ENCODE peak calls at places on chromosomes 2 and 18, in four cellular contexts. One of them, this sample, is unnamed.
A peak's percentile ranks its signal among the peaks of the same experiment; 100 is the strongest.

GRCh38 chr2:110724820-110725219 is 7.6 kb upstream of the ACOXL start:
- DNase-seq in stimulated activated CD8-positive, alpha-beta memory T cell treated with anti-CD3 and anti-CD28 coated beads, Interleukin-2, amount 100 ng/mL, for 1 hour: no peak
- DNase-seq in choroid plexus epithelial cell: no peak
- DNase-seq in stimulated activated CD4-positive, alpha-beta T cell treated with anti-CD3 and anti-CD28 coated beads, Interleukin-2, amount 100 ng/mL, for 48 hours: no peak
- DNase-seq in this sample: no peak

GRCh38 chr18:49817947-49818346 is 4.6 kb upstream of the ACAA2 start:
- DNase-seq in stimulated activated CD4-positive, alpha-beta T cell treated with anti-CD3 and anti-CD28 coated beads, Interleukin-2, amount 100 ng/mL, for 48 hours: no peak
- DNase-seq in stimulated activated CD8-positive, alpha-beta memory T cell treated with anti-CD3 and anti-CD28 coated beads, Interleukin-2, amount 100 ng/mL, for 1 hour: no peak
- DNase-seq in choroid plexus epithelial cell: no peak
- DNase-seq in this sample: no peak

GRCh38 chr2:164069542-164069941 is 333.7 kb upstream of the FIGN start:
- DNase-seq in choroid plexus epithelial cell: no peak
- DNase-seq in stimulated activated CD4-positive, alpha-beta T cell treated with anti-CD3 and anti-CD28 coated beads, Interleukin-2, amount 100 ng/mL, for 48 hours: no peak
- DNase-seq in stimulated activated CD8-positive, alpha-beta memory T cell treated with anti-CD3 and anti-CD28 coated beads, Interleukin-2, amount 100 ng/mL, for 1 hour: no peak
- DNase-seq in this sample: no peak

GRCh38 chr2:25165992-25166618 is 2.3 kb downstream of the POMC start:
- DNase-seq in stimulated activated CD8-positive, alpha-beta memory T cell treated with anti-CD3 and anti-CD28 coated beads, Interleukin-2, amount 100 ng/mL, for 1 hour: no peak
- DNase-seq in choroid plexus epithelial cell: no peak
- DNase-seq in stimulated activated CD4-positive, alpha-beta T cell treated with anti-CD3 and anti-CD28 coated beads, Interleukin-2, amount 100 ng/mL, for 48 hours: peak; percentile 34
- DNase-seq in this sample: peak; percentile 70

GRCh38 chr2:205883026-205883425 is 200.7 kb downstream of the NRP2 start:
- DNase-seq in stimulated activated CD4-positive, alpha-beta T cell treated with anti-CD3 and anti-CD28 coated beads, Interleukin-2, amount 100 ng/mL, for 48 hours: no peak
- DNase-seq in stimulated activated CD8-positive, alpha-beta memory T cell treated with anti-CD3 and anti-CD28 coated beads, Interleukin-2, amount 100 ng/mL, for 1 hour: no peak
- DNase-seq in choroid plexus epithelial cell: no peak
- DNase-seq in this sample: no peak

GRCh38 chr2:10473121-10473756 is 25.1 kb upstream of the ODC1 start:
- DNase-seq in stimulated activated CD4-positive, alpha-beta T cell treated with anti-CD3 and anti-CD28 coated beads, Interleukin-2, amount 100 ng/mL, for 48 hours: no peak
- DNase-seq in choroid plexus epithelial cell: no peak
- DNase-seq in stimulated activated CD8-positive, alpha-beta memory T cell treated with anti-CD3 and anti-CD28 coated beads, Interleukin-2, amount 100 ng/mL, for 1 hour: no peak
- DNase-seq in this sample: no peak

GRCh38 chr2:95001117-95001551 is 24.4 kb upstream of the MAL start:
- DNase-seq in stimulated activated CD8-positive, alpha-beta memory T cell treated with anti-CD3 and anti-CD28 coated beads, Interleukin-2, amount 100 ng/mL, for 1 hour: no peak
- DNase-seq in choroid plexus epithelial cell: no peak
- DNase-seq in stimulated activated CD4-positive, alpha-beta T cell treated with anti-CD3 and anti-CD28 coated beads, Interleukin-2, amount 100 ng/mL, for 48 hours: no peak
- DNase-seq in this sample: no peak

GRCh38 chr2:10339647-10340592 is 37.2 kb downstream of the HPCAL1 start:
- DNase-seq in choroid plexus epithelial cell: no peak
- DNase-seq in stimulated activated CD8-positive, alpha-beta memory T cell treated with anti-CD3 and anti-CD28 coated beads, Interleukin-2, amount 100 ng/mL, for 1 hour: no peak
- DNase-seq in stimulated activated CD4-positive, alpha-beta T cell treated with anti-CD3 and anti-CD28 coated beads, Interleukin-2, amount 100 ng/mL, for 48 hours: no peak
- DNase-seq in this sample: no peak

GRCh38 chr2:202870431-202871160 is 970 bp downstream of the ICA1L start:
- DNase-seq in choroid plexus epithelial cell: peak; percentile 67
- DNase-seq in stimulated activated CD8-positive, alpha-beta memory T cell treated with anti-CD3 and anti-CD28 coated beads, Interleukin-2, amount 100 ng/mL, for 1 hour: peak; percentile 23
- DNase-seq in stimulated activated CD4-positive, alpha-beta T cell treated with anti-CD3 and anti-CD28 coated beads, Interleukin-2, amount 100 ng/mL, for 48 hours: peak; percentile 47
- DNase-seq in this sample: peak; percentile 53

GRCh38 chr2:102186676-102187190 is at the start of gene IL1RL2:
- DNase-seq in stimulated activated CD4-positive, alpha-beta T cell treated with anti-CD3 and anti-CD28 coated beads, Interleukin-2, amount 100 ng/mL, for 48 hours: no peak
- DNase-seq in choroid plexus epithelial cell: no peak
- DNase-seq in stimulated activated CD8-positive, alpha-beta memory T cell treated with anti-CD3 and anti-CD28 coated beads, Interleukin-2, amount 100 ng/mL, for 1 hour: no peak
- DNase-seq in this sample: no peak

GRCh38 chr2:136356111-136357033 is 238.4 kb upstream of the CXCR4 start:
- DNase-seq in stimulated activated CD8-positive, alpha-beta memory T cell treated with anti-CD3 and anti-CD28 coated beads, Interleukin-2, amount 100 ng/mL, for 1 hour: no peak
- DNase-seq in stimulated activated CD4-positive, alpha-beta T cell treated with anti-CD3 and anti-CD28 coated beads, Interleukin-2, amount 100 ng/mL, for 48 hours: no peak
- DNase-seq in choroid plexus epithelial cell: no peak
- DNase-seq in this sample: no peak

GRCh38 chr18:58578835-58579560 is 49.9 kb downstream of the ALPK2 start:
- DNase-seq in stimulated activated CD4-positive, alpha-beta T cell treated with anti-CD3 and anti-CD28 coated beads, Interleukin-2, amount 100 ng/mL, for 48 hours: no peak
- DNase-seq in choroid plexus epithelial cell: peak; percentile 84
- DNase-seq in stimulated activated CD8-positive, alpha-beta memory T cell treated with anti-CD3 and anti-CD28 coated beads, Interleukin-2, amount 100 ng/mL, for 1 hour: no peak
- DNase-seq in this sample: no peak

GRCh38 chr2:29544031-29544430 is 377.4 kb downstream of the ALK start:
- DNase-seq in stimulated activated CD8-positive, alpha-beta memory T cell treated with anti-CD3 and anti-CD28 coated beads, Interleukin-2, amount 100 ng/mL, for 1 hour: no peak
- DNase-seq in stimulated activated CD4-positive, alpha-beta T cell treated with anti-CD3 and anti-CD28 coated beads, Interleukin-2, amount 100 ng/mL, for 48 hours: no peak
- DNase-seq in choroid plexus epithelial cell: no peak
- DNase-seq in this sample: no peak

GRCh38 chr2:9574314-9574713 is 18.7 kb upstream of the ADAM17 start:
- DNase-seq in choroid plexus epithelial cell: no peak
- DNase-seq in stimulated activated CD8-positive, alpha-beta memory T cell treated with anti-CD3 and anti-CD28 coated beads, Interleukin-2, amount 100 ng/mL, for 1 hour: no peak
- DNase-seq in stimulated activated CD4-positive, alpha-beta T cell treated with anti-CD3 and anti-CD28 coated beads, Interleukin-2, amount 100 ng/mL, for 48 hours: no peak
- DNase-seq in this sample: no peak

GRCh38 chr18:40357536-40357935 is 1597.5 kb upstream of the PIK3C3 start:
- DNase-seq in choroid plexus epithelial cell: peak; percentile 23
- DNase-seq in stimulated activated CD8-positive, alpha-beta memory T cell treated with anti-CD3 and anti-CD28 coated beads, Interleukin-2, amount 100 ng/mL, for 1 hour: no peak
- DNase-seq in stimulated activated CD4-positive, alpha-beta T cell treated with anti-CD3 and anti-CD28 coated beads, Interleukin-2, amount 100 ng/mL, for 48 hours: no peak
- DNase-seq in this sample: no peak

GRCh38 chr18:80126797-80127196 is 17.7 kb downstream of the ADNP2 start:
- DNase-seq in stimulated activated CD4-positive, alpha-beta T cell treated with anti-CD3 and anti-CD28 coated beads, Interleukin-2, amount 100 ng/mL, for 48 hours: no peak
- DNase-seq in choroid plexus epithelial cell: no peak
- DNase-seq in stimulated activated CD8-positive, alpha-beta memory T cell treated with anti-CD3 and anti-CD28 coated beads, Interleukin-2, amount 100 ng/mL, for 1 hour: no peak
- DNase-seq in this sample: no peak

GRCh38 chr2:6556755-6557154 is 309.0 kb downstream of the CMPK2 start:
- DNase-seq in stimulated activated CD8-positive, alpha-beta memory T cell treated with anti-CD3 and anti-CD28 coated beads, Interleukin-2, amount 100 ng/mL, for 1 hour: no peak
- DNase-seq in stimulated activated CD4-positive, alpha-beta T cell treated with anti-CD3 and anti-CD28 coated beads, Interleukin-2, amount 100 ng/mL, for 48 hours: no peak
- DNase-seq in choroid plexus epithelial cell: peak; percentile 76
- DNase-seq in this sample: no peak

GRCh38 chr2:130918421-130918820 is 81.7 kb downstream of the ARHGEF4 start:
- DNase-seq in stimulated activated CD8-positive, alpha-beta memory T cell treated with anti-CD3 and anti-CD28 coated beads, Interleukin-2, amount 100 ng/mL, for 1 hour: no peak
- DNase-seq in choroid plexus epithelial cell: no peak
- DNase-seq in stimulated activated CD4-positive, alpha-beta T cell treated with anti-CD3 and anti-CD28 coated beads, Interleukin-2, amount 100 ng/mL, for 48 hours: no peak
- DNase-seq in this sample: no peak

GRCh38 chr2:127455566-127456493 is 37.6 kb downstream of the PROC start:
- DNase-seq in stimulated activated CD4-positive, alpha-beta T cell treated with anti-CD3 and anti-CD28 coated beads, Interleukin-2, amount 100 ng/mL, for 48 hours: no peak
- DNase-seq in stimulated activated CD8-positive, alpha-beta memory T cell treated with anti-CD3 and anti-CD28 coated beads, Interleukin-2, amount 100 ng/mL, for 1 hour: no peak
- DNase-seq in choroid plexus epithelial cell: no peak
- DNase-seq in this sample: no peak

GRCh38 chr18:22467760-22468553 is 50.2 kb upstream of the CTAGE1 start:
- DNase-seq in stimulated activated CD8-positive, alpha-beta memory T cell treated with anti-CD3 and anti-CD28 coated beads, Interleukin-2, amount 100 ng/mL, for 1 hour: no peak
- DNase-seq in choroid plexus epithelial cell: peak; percentile 96
- DNase-seq in stimulated activated CD4-positive, alpha-beta T cell treated with anti-CD3 and anti-CD28 coated beads, Interleukin-2, amount 100 ng/mL, for 48 hours: no peak
- DNase-seq in this sample: no peak

GRCh38 chr2:62383843-62384242 is 122.2 kb downstream of the TMEM17 start:
- DNase-seq in stimulated activated CD4-positive, alpha-beta T cell treated with anti-CD3 and anti-CD28 coated beads, Interleukin-2, amount 100 ng/mL, for 48 hours: no peak
- DNase-seq in stimulated activated CD8-positive, alpha-beta memory T cell treated with anti-CD3 and anti-CD28 coated beads, Interleukin-2, amount 100 ng/mL, for 1 hour: no peak
- DNase-seq in choroid plexus epithelial cell: peak; percentile 13
- DNase-seq in this sample: no peak

GRCh38 chr2:240789051-240789453 is 31.0 kb downstream of the KIF1A start:
- DNase-seq in stimulated activated CD4-positive, alpha-beta T cell treated with anti-CD3 and anti-CD28 coated beads, Interleukin-2, amount 100 ng/mL, for 48 hours: no peak
- DNase-seq in choroid plexus epithelial cell: no peak
- DNase-seq in stimulated activated CD8-positive, alpha-beta memory T cell treated with anti-CD3 and anti-CD28 coated beads, Interleukin-2, amount 100 ng/mL, for 1 hour: no peak
- DNase-seq in this sample: no peak

GRCh38 chr2:230927711-230928341 is 2.8 kb upstream of the GPR55 start:
- DNase-seq in stimulated activated CD4-positive, alpha-beta T cell treated with anti-CD3 and anti-CD28 coated beads, Interleukin-2, amount 100 ng/mL, for 48 hours: no peak
- DNase-seq in stimulated activated CD8-positive, alpha-beta memory T cell treated with anti-CD3 and anti-CD28 coated beads, Interleukin-2, amount 100 ng/mL, for 1 hour: no peak
- DNase-seq in choroid plexus epithelial cell: no peak
- DNase-seq in this sample: no peak

GRCh38 chr2:241356871-241357260 is 781 bp downstream of the FARP2 start:
- DNase-seq in stimulated activated CD8-positive, alpha-beta memory T cell treated with anti-CD3 and anti-CD28 coated beads, Interleukin-2, amount 100 ng/mL, for 1 hour: no peak
- DNase-seq in choroid plexus epithelial cell: no peak
- DNase-seq in stimulated activated CD4-positive, alpha-beta T cell treated with anti-CD3 and anti-CD28 coated beads, Interleukin-2, amount 100 ng/mL, for 48 hours: no peak
- DNase-seq in this sample: no peak

GRCh38 chr2:202387608-202388342 is 11.6 kb downstream of the BMPR2 start:
- DNase-seq in stimulated activated CD8-positive, alpha-beta memory T cell treated with anti-CD3 and anti-CD28 coated beads, Interleukin-2, amount 100 ng/mL, for 1 hour: no peak
- DNase-seq in stimulated activated CD4-positive, alpha-beta T cell treated with anti-CD3 and anti-CD28 coated beads, Interleukin-2, amount 100 ng/mL, for 48 hours: no peak
- DNase-seq in choroid plexus epithelial cell: peak; percentile 26
- DNase-seq in this sample: no peak

GRCh38 chr18:71189581-71189980 is 900.7 kb downstream of the SOCS6 start:
- DNase-seq in stimulated activated CD8-positive, alpha-beta memory T cell treated with anti-CD3 and anti-CD28 coated beads, Interleukin-2, amount 100 ng/mL, for 1 hour: no peak
- DNase-seq in stimulated activated CD4-positive, alpha-beta T cell treated with anti-CD3 and anti-CD28 coated beads, Interleukin-2, amount 100 ng/mL, for 48 hours: no peak
- DNase-seq in choroid plexus epithelial cell: no peak
- DNase-seq in this sample: no peak

GRCh38 chr2:237629188-237629534 is 1.8 kb downstream of the LRRFIP1 start:
- DNase-seq in stimulated activated CD8-positive, alpha-beta memory T cell treated with anti-CD3 and anti-CD28 coated beads, Interleukin-2, amount 100 ng/mL, for 1 hour: no peak
- DNase-seq in stimulated activated CD4-positive, alpha-beta T cell treated with anti-CD3 and anti-CD28 coated beads, Interleukin-2, amount 100 ng/mL, for 48 hours: no peak
- DNase-seq in choroid plexus epithelial cell: peak; percentile 42
- DNase-seq in this sample: no peak

GRCh38 chr2:97763176-97763845 is 49.9 kb downstream of the ZAP70 start:
- DNase-seq in stimulated activated CD8-positive, alpha-beta memory T cell treated with anti-CD3 and anti-CD28 coated beads, Interleukin-2, amount 100 ng/mL, for 1 hour: no peak
- DNase-seq in choroid plexus epithelial cell: no peak
- DNase-seq in stimulated activated CD4-positive, alpha-beta T cell treated with anti-CD3 and anti-CD28 coated beads, Interleukin-2, amount 100 ng/mL, for 48 hours: no peak
- DNase-seq in this sample: no peak

GRCh38 chr2:72916743-72917137 is 579 bp upstream of the EMX1 start:
- DNase-seq in choroid plexus epithelial cell: no peak
- DNase-seq in stimulated activated CD4-positive, alpha-beta T cell treated with anti-CD3 and anti-CD28 coated beads, Interleukin-2, amount 100 ng/mL, for 48 hours: no peak
- DNase-seq in stimulated activated CD8-positive, alpha-beta memory T cell treated with anti-CD3 and anti-CD28 coated beads, Interleukin-2, amount 100 ng/mL, for 1 hour: no peak
- DNase-seq in this sample: no peak

GRCh38 chr2:135615404-135615803 is 84.1 kb downstream of the R3HDM1 start:
- DNase-seq in stimulated activated CD4-positive, alpha-beta T cell treated with anti-CD3 and anti-CD28 coated beads, Interleukin-2, amount 100 ng/mL, for 48 hours: no peak
- DNase-seq in stimulated activated CD8-positive, alpha-beta memory T cell treated with anti-CD3 and anti-CD28 coated beads, Interleukin-2, amount 100 ng/mL, for 1 hour: no peak
- DNase-seq in choroid plexus epithelial cell: no peak
- DNase-seq in this sample: no peak

GRCh38 chr2:240124651-240125030 is 11.5 kb downstream of the COPS9 start:
- DNase-seq in stimulated activated CD8-positive, alpha-beta memory T cell treated with anti-CD3 and anti-CD28 coated beads, Interleukin-2, amount 100 ng/mL, for 1 hour: no peak
- DNase-seq in stimulated activated CD4-positive, alpha-beta T cell treated with anti-CD3 and anti-CD28 coated beads, Interleukin-2, amount 100 ng/mL, for 48 hours: no peak
- DNase-seq in choroid plexus epithelial cell: no peak
- DNase-seq in this sample: no peak

GRCh38 chr18:61995547-61996062 is 102.8 kb upstream of the RNF152 start:
- DNase-seq in stimulated activated CD4-positive, alpha-beta T cell treated with anti-CD3 and anti-CD28 coated beads, Interleukin-2, amount 100 ng/mL, for 48 hours: no peak
- DNase-seq in stimulated activated CD8-positive, alpha-beta memory T cell treated with anti-CD3 and anti-CD28 coated beads, Interleukin-2, amount 100 ng/mL, for 1 hour: no peak
- DNase-seq in choroid plexus epithelial cell: no peak
- DNase-seq in this sample: no peak

GRCh38 chr2:7736646-7737305 is 819.6 kb downstream of the RNF144A start:
- DNase-seq in stimulated activated CD8-positive, alpha-beta memory T cell treated with anti-CD3 and anti-CD28 coated beads, Interleukin-2, amount 100 ng/mL, for 1 hour: no peak
- DNase-seq in stimulated activated CD4-positive, alpha-beta T cell treated with anti-CD3 and anti-CD28 coated beads, Interleukin-2, amount 100 ng/mL, for 48 hours: no peak
- DNase-seq in choroid plexus epithelial cell: no peak
- DNase-seq in this sample: no peak

GRCh38 chr2:162582357-162582798 is 238.4 kb downstream of the GCA start:
- DNase-seq in stimulated activated CD8-positive, alpha-beta memory T cell treated with anti-CD3 and anti-CD28 coated beads, Interleukin-2, amount 100 ng/mL, for 1 hour: no peak
- DNase-seq in choroid plexus epithelial cell: peak; percentile 48
- DNase-seq in stimulated activated CD4-positive, alpha-beta T cell treated with anti-CD3 and anti-CD28 coated beads, Interleukin-2, amount 100 ng/mL, for 48 hours: no peak
- DNase-seq in this sample: no peak

GRCh38 chr2:233990261-233990798 is 60.2 kb upstream of the SPP2 start:
- DNase-seq in stimulated activated CD8-positive, alpha-beta memory T cell treated with anti-CD3 and anti-CD28 coated beads, Interleukin-2, amount 100 ng/mL, for 1 hour: peak; percentile 30
- DNase-seq in stimulated activated CD4-positive, alpha-beta T cell treated with anti-CD3 and anti-CD28 coated beads, Interleukin-2, amount 100 ng/mL, for 48 hours: no peak
- DNase-seq in choroid plexus epithelial cell: no peak
- DNase-seq in this sample: no peak

GRCh38 chr2:118604346-118604745 is 243.1 kb downstream of the EN1 start:
- DNase-seq in stimulated activated CD8-positive, alpha-beta memory T cell treated with anti-CD3 and anti-CD28 coated beads, Interleukin-2, amount 100 ng/mL, for 1 hour: no peak
- DNase-seq in choroid plexus epithelial cell: no peak
- DNase-seq in stimulated activated CD4-positive, alpha-beta T cell treated with anti-CD3 and anti-CD28 coated beads, Interleukin-2, amount 100 ng/mL, for 48 hours: no peak
- DNase-seq in this sample: no peak